ENCODE peak calls at places on chromosomes 3 and 15, in ten cellular contexts. P is HTR-8/SVneo; I is NCI-H345; E is B cell; J is NCI-H1105; B is COLO829; V is A673; M is stimulated activated CD4-positive, alpha-beta T cell treated with anti-CD3 and anti-CD28 coated beads, Interleukin-4, amount 100 ng/mL, for 24 hours; R is HS-27A; U is heart left ventricle. C is an unnamed sample.

GRCh38 chr3:64031540-64032533 is 8.5 kb upstream of the PSMD6 start:
- DNase-seq in P (no peak), I (no peak), E (no peak), J (no peak), B (peak; percentile 75), V (no peak), M (no peak), R (no peak), U (no peak), C (peak; percentile 77)

GRCh38 chr3:65277788-65278187 is 590.0 kb upstream of the ADAMTS9 start:
- DNase-seq in P (no peak), I (peak; percentile 77), E (no peak), J (no peak), B (no peak), V (peak; percentile 78), M (no peak), R (no peak), U (no peak), C (no peak)

GRCh38 chr3:21705769-21706168 is 45.2 kb downstream of the ZNF385D start:
- DNase-seq in P (no peak), I (no peak), E (no peak), J (no peak), B (no peak), V (no peak), M (no peak), R (peak; percentile 43), U (peak; percentile 72), C (no peak)

GRCh38 chr15:70597945-70598344 is 165.4 kb downstream of the UACA start:
- DNase-seq in P (no peak), I (no peak), E (no peak), J (no peak), B (no peak), V (no peak), M (no peak), R (no peak), U (no peak), C (no peak)

GRCh38 chr3:24374801-24375200 is 119.8 kb downstream of the THRB start:
- DNase-seq in P (no peak), I (no peak), E (no peak), J (no peak), B (no peak), V (no peak), M (no peak), R (no peak), U (no peak), C (no peak)

GRCh38 chr15:32823750-32824149 is 105.9 kb downstream of the GREM1 start:
- DNase-seq in P (no peak), I (no peak), E (no peak), J (no peak), B (no peak), V (no peak), M (no peak), R (no peak), U (no peak), C (no peak)

GRCh38 chr15:28022961-28023360 is 76.2 kb downstream of the OCA2 start:
- DNase-seq in P (no peak), I (no peak), E (no peak), J (no peak), B (no peak), V (no peak), M (no peak), R (no peak), U (no peak), C (no peak)

GRCh38 chr3:100775669-100776068 is 66.4 kb downstream of the TFG start:
- DNase-seq in P (no peak), I (no peak), E (no peak), J (no peak), B (no peak), V (no peak), M (no peak), R (no peak), U (no peak), C (no peak)

C was measured in NCI-H69.